ENCODE peak calls at places on chromosomes 6 and 20, in eight cellular contexts. Y, O, T, S, D, V, R and X are unnamed samples.

GRCh38 chr20:24185801-24186200 is 197.2 kb upstream of the GGTLC1 start:
- DNase-seq in S (no peak), V (no peak), O (no peak), Y (no peak), T (no peak), R (no peak), D (no peak), X (no peak)

GRCh38 chr20:49230575-49231211 is 11.5 kb downstream of the DDX27 start:
- DNase-seq in Y (no peak), R (no peak), D (no peak), T (no peak), O (no peak), S (no peak), V (no peak), X (no peak)

GRCh38 chr20:58584051-58584824 is 66.8 kb upstream of the STX16 start:
- DNase-seq in Y (no peak), O (no peak), V (no peak), T (no peak), D (no peak), S (no peak), R (no peak), X (no peak)

GRCh38 chr6:36691612-36692011 is 6.0 kb upstream of the RAB44 start:
- DNase-seq in O (no peak), Y (no peak), V (no peak), R (no peak), T (no peak), S (no peak), D (no peak), X (no peak)

GRCh38 chr20:31713312-31714049 is 9.2 kb downstream of the BCL2L1 start:
- DNase-seq in R (no peak), D (peak), Y (no peak), S (no peak), V (peak), T (peak), O (no peak), X (no peak)

GRCh38 chr6:157267109-157267611 is 56.2 kb downstream of the TMEM242 start:
- DNase-seq in T (no peak), V (no peak), Y (peak), D (no peak), O (no peak), S (no peak), R (no peak), X (no peak)

GRCh38 chr6:291697-292505 is at the start of gene DUSP22:
- DNase-seq in D (peak), R (no peak), O (peak), T (peak), S (peak), V (peak), Y (peak), X (no peak)

GRCh38 chr20:13984211-13984610 is 6.2 kb downstream of the SEL1L2 start:
- DNase-seq in O (no peak), S (no peak), D (no peak), T (no peak), V (no peak), Y (no peak), R (no peak), X (no peak)

GRCh38 chr20:39835040-39835842 is 853.8 kb downstream of the MAFB start:
- DNase-seq in O (no peak), D (no peak), V (no peak), S (no peak), Y (no peak), R (no peak), T (peak), X (no peak)